ENCODE peak calls at places on chromosomes 7 and 10, in nine cellular contexts. L is body of pancreas, J is A549, Q is esophagus squamous epithelium, D is tibial nerve, A is ovary, Y is uterus, W is GM12878, P is endothelial cell of umbilical vein. K is an unnamed sample. For H3K4me1, the result is how much of the 10 kb centered on the place peaks cover.

GRCh38 chr7:49010717-49011116 is 86.4 kb downstream of the CDC14C start:
- DNase-seq in L (no peak), J (no peak), Q (no peak), D (no peak), A (no peak), Y (no peak), W (no peak), P (no peak), K (no peak)

GRCh38 chr7:106621393-106622132 is 39.4 kb downstream of the CCDC71L start:
- DNase-seq in L (no peak), J (no peak), Q (no peak), D (no peak), A (no peak), Y (no peak), W (no peak), P (no peak), K (peak)

GRCh38 chr7:11613292-11613930 is 218.6 kb downstream of the THSD7A start:
- DNase-seq in L (no peak), J (no peak), Q (no peak), D (no peak), A (no peak), Y (no peak), W (peak), P (no peak), K (no peak)

GRCh38 chr7:71198887-71199286 is 66.9 kb downstream of the GALNT17 start:
- DNase-seq in L (no peak), J (no peak), Q (no peak), D (no peak), A (peak), Y (no peak), W (no peak), P (no peak), K (no peak)

GRCh38 chr10:71717056-71717755 is 2.4 kb downstream of the C10orf105 start:
- DNase-seq in L (no peak), J (no peak), Q (no peak), D (no peak), A (peak), Y (no peak), W (no peak), P (no peak), K (no peak)

GRCh38 chr10:53260213-53260612 is 487.6 kb upstream of the MBL2 start:
- DNase-seq in L (no peak), J (no peak), Q (no peak), D (no peak), A (no peak), Y (no peak), W (no peak), P (no peak), K (no peak)

GRCh38 chr7:77985232-77985973 is 186.8 kb downstream of the PHTF2 start:
- DNase-seq in L (no peak), J (no peak), Q (no peak), D (no peak), A (no peak), Y (no peak), W (no peak), P (no peak), K (no peak)

GRCh38 chr10:128419466-128420019 is 293.3 kb upstream of the MKI67 start:
- DNase-seq in L (no peak), J (no peak), Q (no peak), D (no peak), A (no peak), Y (no peak), W (no peak), P (no peak), K (no peak)

GRCh38 chr7:55569797-55570196 is 2.5 kb downstream of the VOPP1 start:
- DNase-seq in L (no peak), J (no peak), Q (no peak), D (no peak), A (no peak), Y (no peak), W (no peak), P (no peak), K (no peak)

GRCh38 chr10:33152750-33153149 is 181.7 kb downstream of the NRP1 start:
- DNase-seq in L (no peak), J (no peak), Q (no peak), D (no peak), A (no peak), Y (no peak), W (no peak), P (no peak), K (no peak)

GRCh38 chr7:130903358-130903974 is 169.5 kb upstream of the KLF14 start:
- DNase-seq in L (peak), J (peak), Q (no peak), D (no peak), A (no peak), Y (no peak), W (no peak), P (peak), K (no peak)

GRCh38 chr7:126570845-126571244 is 681.9 kb downstream of the GRM8 start:
- DNase-seq in L (no peak), J (no peak), Q (no peak), D (no peak), A (no peak), Y (no peak), W (no peak), P (no peak), K (no peak)

GRCh38 chr10:73404690-73405089 is 9.2 kb downstream of the ANXA7 start:
- DNase-seq in L (no peak), J (no peak), Q (no peak), D (no peak), A (no peak), Y (no peak), W (no peak), P (no peak), K (no peak)

GRCh38 chr10:73407495-73407894 is 6.4 kb downstream of the ANXA7 start:
- DNase-seq in L (no peak), J (no peak), Q (no peak), D (no peak), A (no peak), Y (no peak), W (no peak), P (no peak), K (no peak)

GRCh38 chr10:73406863-73407262 is 7.0 kb downstream of the ANXA7 start:
- DNase-seq in L (no peak), J (no peak), Q (no peak), D (no peak), A (no peak), Y (no peak), W (no peak), P (no peak), K (no peak)

GRCh38 chr10:73408061-73408460 is 5.8 kb downstream of the ANXA7 start:
- DNase-seq in L (no peak), J (no peak), Q (no peak), D (no peak), A (no peak), Y (no peak), W (no peak), P (no peak), K (no peak)

GRCh38 chr10:73405556-73405955 is 8.3 kb downstream of the ANXA7 start:
- DNase-seq in L (no peak), J (no peak), Q (no peak), D (no peak), A (no peak), Y (no peak), W (no peak), P (no peak), K (no peak)
- H3K4me1 ChIP-seq in L (under half), J (under half), Q (under half), D (half or more), A (under half), Y (under half), W (under half), P (under half), K (under half)

GRCh38 chr7:47378728-47379395 is 203.0 kb downstream of the TNS3 start:
- DNase-seq in L (peak), J (no peak), Q (no peak), D (no peak), A (no peak), Y (no peak), W (no peak), P (no peak), K (no peak)

GRCh38 chr7:47377741-47378140 is 204.2 kb downstream of the TNS3 start:
- DNase-seq in L (no peak), J (no peak), Q (no peak), D (no peak), A (no peak), Y (no peak), W (no peak), P (no peak), K (no peak)

GRCh38 chr7:47380325-47381131 is 201.4 kb downstream of the TNS3 start:
- DNase-seq in L (peak), J (peak), Q (no peak), D (no peak), A (peak), Y (no peak), W (no peak), P (no peak), K (no peak)

GRCh38 chr7:47381132-47381495 is 200.8 kb downstream of the TNS3 start:
- DNase-seq in L (no peak), J (no peak), Q (no peak), D (no peak), A (no peak), Y (no peak), W (no peak), P (no peak), K (no peak)

GRCh38 chr7:47379629-47380324 is 202.1 kb downstream of the TNS3 start:
- DNase-seq in L (peak), J (peak), Q (no peak), D (no peak), A (peak), Y (peak), W (no peak), P (no peak), K (no peak)
- TF ChIP-seq POLR2A in L (no peak), J (no peak), Q (no peak), D (no peak), A (no peak), Y (no peak), W (no peak), P (no peak), K (no peak)

GRCh38 chr10:6121144-6121543 is 32.3 kb downstream of the RBM17 start:
- DNase-seq in L (no peak), J (no peak), Q (no peak), D (no peak), A (no peak), Y (no peak), W (no peak), P (no peak), K (no peak)
- H3K4me1 ChIP-seq in L (under half), J (under half), Q (half or more), D (under half), A (under half), Y (under half), W (under half), P (under half), K (under half)

GRCh38 chr7:84196007-84196551 is 1.5 kb upstream of the SEMA3A start:
- DNase-seq in L (no peak), J (peak), Q (no peak), D (no peak), A (no peak), Y (no peak), W (no peak), P (no peak), K (no peak)

GRCh38 chr7:84193787-84194186 is 802 bp downstream of the SEMA3A start:
- DNase-seq in L (no peak), J (no peak), Q (no peak), D (no peak), A (no peak), Y (no peak), W (no peak), P (peak), K (no peak)

GRCh38 chr7:84191842-84192241 is 2.7 kb downstream of the SEMA3A start:
- DNase-seq in L (no peak), J (peak), Q (no peak), D (no peak), A (no peak), Y (no peak), W (no peak), P (peak), K (no peak)

GRCh38 chr7:84195295-84196006 is 862 bp upstream of the SEMA3A start:
- DNase-seq in L (no peak), J (no peak), Q (no peak), D (no peak), A (no peak), Y (no peak), W (no peak), P (no peak), K (no peak)

GRCh38 chr7:84194484-84195260 is at the start of gene SEMA3A:
- DNase-seq in L (peak), J (peak), Q (no peak), D (peak), A (no peak), Y (peak), W (no peak), P (peak), K (no peak)
- TF ChIP-seq POLR2A in L (no peak), J (no peak), Q (no peak), D (no peak), A (no peak), Y (no peak), W (no peak), P (no peak), K (no peak)

GRCh38 chr7:26153823-26154783 is 2.1 kb downstream of the NFE2L3 start:
- DNase-seq in L (peak), J (no peak), Q (no peak), D (peak), A (no peak), Y (no peak), W (no peak), P (peak), K (no peak)
- H3K4me1 ChIP-seq in L (under half), J (under half), Q (half or more), D (under half), A (under half), Y (under half), W (under half), P (half or more), K (under half)

DNA sequence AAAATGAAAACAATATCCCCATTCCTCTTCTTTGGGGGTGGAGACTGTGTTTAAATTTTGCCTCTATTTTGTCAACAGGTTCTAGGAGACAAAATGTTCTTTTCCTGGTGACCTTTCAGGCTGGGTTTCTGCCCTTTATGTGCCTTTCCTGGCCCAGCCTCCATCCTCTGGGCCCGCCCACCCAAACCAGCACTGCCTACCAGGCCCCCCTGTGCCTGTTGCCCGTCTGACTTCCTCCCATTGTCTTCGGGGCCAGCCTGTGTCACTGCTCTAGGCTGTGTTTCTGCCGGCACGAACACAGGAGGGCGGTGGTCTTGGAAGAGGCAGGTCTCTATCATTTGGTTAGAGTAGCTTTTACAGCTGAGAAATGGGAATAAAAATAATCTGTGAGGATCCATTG is 13.9 kb downstream of the TSPAN14 start:
- DNase-seq in L (no peak), J (no peak), Q (no peak), D (peak), A (peak), Y (peak), W (no peak), P (peak), K (peak)
- TF ChIP-seq POLR2A in L (no peak), J (no peak), Q (peak), D (no peak), A (no peak), Y (no peak), W (no peak), P (peak), K (peak)

GRCh38 chr7:134784251-134785049 is 5.0 kb downstream of the CALD1 start:
- DNase-seq in L (no peak), J (no peak), Q (no peak), D (peak), A (no peak), Y (peak), W (no peak), P (peak), K (no peak)
- H3K4me1 ChIP-seq in L (under half), J (under half), Q (under half), D (under half), A (under half), Y (under half), W (under half), P (half or more), K (under half)

DNA sequence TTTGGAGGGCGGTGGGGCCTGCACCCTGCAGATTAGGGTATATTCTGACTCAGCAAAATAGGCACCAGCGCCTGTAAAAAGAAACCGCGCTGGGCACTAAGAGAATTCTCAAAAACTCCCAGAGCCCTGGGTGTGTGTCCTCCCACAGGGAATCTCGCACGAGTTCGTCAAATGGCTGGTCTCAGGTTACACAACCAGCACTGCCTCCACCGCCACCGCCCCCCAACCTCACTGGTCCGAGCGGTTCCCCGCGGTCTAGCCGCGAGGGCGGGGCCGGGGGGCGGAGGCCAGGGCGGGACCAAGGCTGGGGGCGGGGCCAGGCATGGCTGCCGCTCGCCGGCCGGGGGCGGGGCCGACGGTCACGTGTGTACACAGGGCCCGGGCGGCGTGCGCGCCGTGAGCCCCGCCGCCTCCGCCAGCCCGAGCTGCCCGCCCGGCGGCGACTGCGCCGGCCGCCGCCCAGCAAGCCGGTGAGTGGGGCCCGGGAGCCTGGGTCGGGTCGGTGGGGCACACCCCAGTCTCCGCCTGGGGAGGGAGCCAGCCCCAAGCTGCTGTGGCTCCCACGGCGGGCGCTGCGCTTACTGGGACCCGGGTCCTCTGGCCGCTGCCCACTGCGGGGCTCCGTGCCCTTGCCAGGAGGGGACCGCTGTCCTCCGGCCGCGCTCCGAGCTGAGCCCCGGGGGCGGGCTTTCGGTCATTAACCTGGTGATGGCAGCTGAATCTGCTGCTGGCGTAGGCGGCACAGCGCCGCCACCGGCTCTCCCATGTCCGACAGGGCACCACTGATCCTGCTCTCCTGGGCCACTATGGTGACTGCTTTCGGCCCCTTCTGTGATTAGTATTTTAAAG is at the start of gene GPR146:
- DNase-seq in L (peak), J (peak), Q (peak), D (peak), A (peak), Y (peak), W (no peak), P (peak), K (peak)
- TF ChIP-seq POLR2A in L (no peak), J (no peak), Q (peak), D (peak), A (peak), Y (peak), W (peak), P (peak), K (peak)

GRCh38 chr10:79414714-79415113 is 30.7 kb downstream of the ZCCHC24 start:
- DNase-seq in L (no peak), J (no peak), Q (no peak), D (no peak), A (no peak), Y (no peak), W (no peak), P (no peak), K (no peak)

GRCh38 chr10:79417731-79418130 is 27.7 kb downstream of the ZCCHC24 start:
- DNase-seq in L (no peak), J (no peak), Q (no peak), D (no peak), A (no peak), Y (peak), W (no peak), P (no peak), K (no peak)

GRCh38 chr10:79416578-79417255 is 28.7 kb downstream of the ZCCHC24 start:
- DNase-seq in L (no peak), J (no peak), Q (no peak), D (no peak), A (no peak), Y (peak), W (no peak), P (no peak), K (no peak)

GRCh38 chr10:79417266-79417665 is 28.2 kb downstream of the ZCCHC24 start:
- DNase-seq in L (no peak), J (no peak), Q (no peak), D (no peak), A (no peak), Y (peak), W (no peak), P (no peak), K (no peak)

DNA sequence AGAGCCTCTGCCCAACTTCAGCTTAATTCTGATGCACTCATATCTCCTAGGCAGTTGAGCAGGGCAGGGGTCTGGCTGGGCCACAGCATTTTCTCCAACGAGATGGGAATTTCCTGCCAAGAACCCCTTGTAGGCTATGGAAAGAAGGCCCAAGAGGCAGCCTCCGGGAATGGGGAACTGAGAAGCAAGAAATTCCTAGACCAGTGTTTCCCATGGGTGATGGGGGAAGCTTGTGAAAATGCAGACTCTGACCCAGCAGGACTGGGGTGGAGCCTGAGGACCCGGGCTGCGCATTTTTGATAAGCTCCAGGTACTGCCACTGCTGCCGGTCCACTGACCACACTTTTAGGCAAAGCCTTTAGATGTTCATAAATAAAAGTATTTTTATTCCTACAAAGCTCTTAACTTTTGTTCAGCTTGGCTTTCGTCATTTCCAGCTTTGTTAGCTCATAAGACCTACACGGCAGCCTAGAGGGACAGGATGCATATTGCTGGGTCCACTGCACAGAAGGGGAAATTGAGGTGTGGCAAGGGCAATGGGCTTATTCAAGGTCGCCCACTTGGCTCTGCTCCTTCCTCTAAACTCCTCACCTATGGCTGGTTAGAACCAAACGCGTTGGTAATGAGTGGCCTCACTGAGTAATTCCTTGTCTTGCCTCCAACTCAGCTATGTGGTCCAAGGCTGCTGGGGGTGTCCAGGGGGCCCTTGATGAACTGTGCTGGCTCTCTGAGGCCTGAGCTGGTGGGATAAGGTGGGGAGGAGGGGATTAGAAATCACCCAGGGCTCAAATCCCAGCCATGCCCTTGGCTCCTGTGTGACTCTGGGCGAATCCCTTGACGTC is 29.5 kb downstream of the ZCCHC24 start:
- DNase-seq in L (peak), J (no peak), Q (no peak), D (no peak), A (no peak), Y (peak), W (no peak), P (no peak), K (peak)
- H3K4me1 ChIP-seq in L (under half), J (under half), Q (half or more), D (under half), A (under half), Y (under half), W (under half), P (under half), K (under half)